ENCODE peak calls at places on chromosomes 16 and 17, in six cellular contexts. Y is astrocyte, P is HCT116, M is neural progenitor cell, D is PC-9, S is GM23338. K is an unnamed sample.

GRCh38 chr17:81291662-81292061 is 3.4 kb downstream of the SLC38A10 start:
- DNase-seq in D (peak), S (peak), Y (no peak), M (peak), P (peak), K (no peak)

GRCh38 chr17:77253611-77254051 is 112.9 kb downstream of the SEC14L1 start:
- DNase-seq in S (peak), P (no peak), Y (peak), D (peak), M (no peak), K (no peak)

GRCh38 chr16:4307215-4308037 is 8.4 kb upstream of the GLIS2 start:
- DNase-seq in S (peak), D (peak), P (peak), M (peak), Y (peak), K (no peak)

GRCh38 chr17:61942085-61942484 is 14.3 kb upstream of the INTS2 start:
- DNase-seq in P (no peak), S (no peak), Y (no peak), M (no peak), D (no peak), K (no peak)

GRCh38 chr17:79953335-79953734 is 82.3 kb downstream of the TBC1D16 start:
- DNase-seq in P (no peak), D (no peak), M (no peak), Y (no peak), S (no peak), K (no peak)

GRCh38 chr17:77045441-77046041 is 95.2 kb upstream of the SEC14L1 start:
- DNase-seq in Y (no peak), M (no peak), P (no peak), S (no peak), D (no peak), K (peak)

GRCh38 chr16:12902511-12903324 is 1.3 kb downstream of the SHISA9 start:
- DNase-seq in Y (no peak), P (no peak), D (peak), S (peak), M (peak), K (no peak)

GRCh38 chr16:85829266-85829665 is 29.8 kb downstream of the COX4I1 start:
- DNase-seq in M (no peak), S (no peak), P (no peak), D (no peak), Y (no peak), K (no peak)

GRCh38 chr16:15466131-15466530 is 31.7 kb downstream of the BMERB1 start:
- DNase-seq in Y (no peak), S (no peak), M (no peak), P (no peak), D (no peak), K (no peak)

GRCh38 chr16:75319513-75320401 is 68.3 kb upstream of the BCAR1 start:
- DNase-seq in M (no peak), Y (peak), D (no peak), S (no peak), P (no peak), K (no peak)

GRCh38 chr17:259341-259976 is 78.0 kb upstream of the DOC2B start:
- DNase-seq in P (no peak), M (no peak), Y (no peak), S (peak), D (no peak), K (no peak)

GRCh38 chr16:10970065-10970464 is 25.7 kb downstream of the CLEC16A start:
- DNase-seq in P (no peak), Y (peak), D (no peak), S (no peak), M (no peak), K (no peak)

GRCh38 chr16:10039220-10040096 is 142.8 kb downstream of the GRIN2A start:
- DNase-seq in Y (peak), M (peak), D (no peak), P (no peak), S (peak), K (no peak)

GRCh38 chr16:85750021-85750826 is 672 bp downstream of the C16orf74 start:
- DNase-seq in P (no peak), S (peak), D (peak), Y (no peak), M (peak), K (no peak)

GRCh38 chr16:5442054-5442453 is 344.5 kb upstream of the EEF2KMT start:
- DNase-seq in Y (no peak), P (no peak), M (no peak), D (no peak), S (no peak), K (no peak)

GRCh38 chr16:5444181-5444580 is 346.6 kb upstream of the EEF2KMT start:
- DNase-seq in S (no peak), P (no peak), Y (no peak), D (no peak), M (no peak), K (no peak)

GRCh38 chr16:5446623-5447240 is 349.1 kb upstream of the EEF2KMT start:
- DNase-seq in P (no peak), D (no peak), Y (no peak), M (no peak), S (peak), K (no peak)

GRCh38 chr16:5438591-5438990 is 341.0 kb upstream of the EEF2KMT start:
- DNase-seq in Y (no peak), S (no peak), M (no peak), P (peak), D (no peak), K (no peak)

GRCh38 chr16:5442986-5443385 is 345.4 kb upstream of the EEF2KMT start:
- DNase-seq in Y (no peak), D (no peak), S (no peak), M (no peak), P (no peak), K (no peak)
- H3K27ac ChIP-seq in Y (no peak), D (no peak), S (no peak), M (no peak), P (no peak), K (no peak)

GRCh38 chr16:57534337-57534880 is 2.0 kb downstream of the CCDC102A start:
- DNase-seq in P (no peak), D (no peak), Y (no peak), S (no peak), M (no peak), K (no peak)
- TF ChIP-seq CTCF in P (no peak), D (no peak), Y (no peak), S (no peak), M (no peak), K (no peak)

GRCh38 chr17:48625502-48626201 is 506 bp downstream of the HOXB9 start:
- DNase-seq in D (peak), P (no peak), M (peak), Y (no peak), S (peak), K (no peak)

GRCh38 chr17:48626470-48627241 is 498 bp upstream of the HOXB9 start:
- DNase-seq in M (peak), P (peak), Y (no peak), D (no peak), S (peak), K (no peak)

GRCh38 chr17:48627242-48627597 is 1.1 kb upstream of the HOXB9 start:
- DNase-seq in M (no peak), Y (no peak), D (no peak), S (no peak), P (no peak), K (no peak)

GRCh38 chr17:48624544-48625501 is 1.3 kb downstream of the HOXB9 start:
- DNase-seq in S (peak), P (no peak), D (no peak), Y (no peak), M (peak), K (no peak)

GRCh38 chr17:48626202-48626469 is at the start of gene HOXB9:
- DNase-seq in S (no peak), Y (no peak), P (no peak), M (no peak), D (no peak), K (no peak)
- TF ChIP-seq EZH2 in S (no peak), Y (no peak), P (no peak), M (no peak), D (no peak), K (no peak)

GRCh38 chr17:32549559-32549958 is 62.8 kb downstream of the CDK5R1 start:
- DNase-seq in P (no peak), M (no peak), Y (no peak), S (no peak), D (no peak), K (no peak)
- H3K27ac ChIP-seq in P (no peak), M (no peak), Y (no peak), S (no peak), D (no peak), K (peak)

GRCh38 chr17:42388381-42389134 is at the start of gene STAT3:
- DNase-seq in M (peak), Y (peak), D (peak), S (peak), P (peak), K (peak)
- TF ChIP-seq CTCF in M (no peak), Y (no peak), D (no peak), S (peak), P (no peak), K (no peak)

DNA sequence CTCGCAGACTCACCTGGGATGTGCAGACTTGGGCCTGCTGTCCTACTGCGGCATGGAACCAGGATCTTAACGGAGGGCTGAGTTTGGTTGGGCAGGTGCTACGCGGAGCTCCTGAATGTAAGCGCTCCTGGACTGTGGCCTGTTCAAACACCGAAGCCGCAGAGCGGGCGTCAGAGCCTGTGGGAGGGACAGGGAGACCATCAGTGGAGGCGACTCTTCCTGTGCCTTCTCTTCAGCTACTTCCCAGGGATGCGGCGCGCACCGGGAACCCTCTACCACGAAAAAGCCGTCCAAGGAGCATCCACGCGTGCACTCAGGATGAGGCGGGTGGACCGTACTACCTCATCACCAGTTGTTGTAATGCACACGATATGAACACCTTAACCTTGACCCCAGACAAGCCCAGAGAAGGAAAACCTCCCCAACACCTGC is 2.0 kb downstream of the USP36 start:
- DNase-seq in P (no peak), D (no peak), Y (no peak), M (no peak), S (no peak), K (no peak)
- TF ChIP-seq EZH2 in P (no peak), D (no peak), Y (no peak), M (no peak), S (no peak), K (no peak)

DNA sequence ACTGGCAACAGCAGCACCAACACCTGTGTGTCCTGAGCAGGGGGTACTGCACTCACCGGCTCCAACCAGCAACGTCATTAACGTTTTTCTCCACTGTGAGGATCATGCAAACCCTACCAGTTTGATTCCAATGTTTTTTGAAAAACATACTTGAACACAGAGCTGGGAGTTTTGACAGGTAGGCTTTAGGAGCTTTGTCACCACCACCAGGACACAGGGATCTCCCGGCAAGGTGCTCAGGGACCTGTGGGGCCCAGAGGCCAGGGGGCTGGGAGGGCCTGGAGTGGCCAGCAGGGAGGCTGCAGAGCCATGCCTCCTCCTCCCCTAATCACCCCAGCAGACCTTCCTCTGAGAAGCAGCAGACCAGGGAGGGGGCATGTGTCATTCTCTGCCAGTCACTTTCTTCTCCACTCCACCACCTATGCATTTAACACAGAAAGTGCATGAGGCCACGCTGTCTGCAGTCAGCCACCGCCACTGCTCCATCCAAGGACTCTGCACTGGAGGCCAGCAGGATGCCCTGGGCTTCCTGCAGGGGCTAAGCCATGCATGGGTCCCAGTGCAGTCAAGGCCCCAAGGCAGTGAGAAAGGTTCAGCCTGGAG is 768.2 kb downstream of the KCNJ18 start:
- DNase-seq in D (no peak), P (no peak), S (no peak), M (no peak), Y (no peak), K (no peak)
- H3K27ac ChIP-seq in D (no peak), P (no peak), S (no peak), M (no peak), Y (no peak), K (no peak)